ENCODE peak calls at places on chromosomes 5 and 9, in nine cellular contexts. E, Z, C, J, T, K, W, H and N are unnamed samples.

GRCh38 chr9:113299800-113300292 is 3.3 kb downstream of the RNF183 start:
- DNase-seq in W (no peak), T (no peak), Z (no peak), K (no peak), H (peak; percentile 73), E (peak; percentile 12), C (peak; percentile 51), J (peak; percentile 24), N (no peak)

GRCh38 chr5:39451293-39451692 is 26.5 kb upstream of the DAB2 start:
- DNase-seq in W (no peak), H (no peak), T (no peak), C (no peak), K (no peak), Z (no peak), E (no peak), J (no peak), N (no peak)

GRCh38 chr5:102818345-102818744 is 63.2 kb downstream of the PAM start:
- DNase-seq in Z (peak; percentile 27), T (no peak), J (no peak), C (no peak), H (no peak), K (no peak), E (no peak), W (no peak), N (no peak)

GRCh38 chr5:39266442-39266841 is 47.1 kb upstream of the FYB1 start:
- DNase-seq in J (no peak), T (no peak), K (no peak), H (no peak), C (no peak), W (no peak), E (no peak), Z (no peak), N (no peak)

GRCh38 chr5:151905639-151906038 is 19.0 kb downstream of the GLRA1 start:
- DNase-seq in T (no peak), H (no peak), W (no peak), C (no peak), K (no peak), J (no peak), E (no peak), Z (no peak), N (no peak)

GRCh38 chr5:147558131-147558730 is 48.4 kb upstream of the DPYSL3 start:
- DNase-seq in T (no peak), K (no peak), E (no peak), W (no peak), C (no peak), H (peak; percentile 80), Z (no peak), J (no peak), N (no peak)

GRCh38 chr9:91253488-91253887 is 108.2 kb downstream of the AUH start:
- DNase-seq in J (no peak), K (no peak), E (no peak), Z (no peak), T (no peak), C (peak; percentile 58), W (no peak), H (no peak), N (no peak)

GRCh38 chr5:116930628-116931027 is 356.0 kb upstream of the SEMA6A start:
- DNase-seq in T (no peak), Z (no peak), C (no peak), K (no peak), J (no peak), W (no peak), E (no peak), H (no peak), N (no peak)

GRCh38 chr9:115625954-115626353 is 508.0 kb upstream of the TNC start:
- DNase-seq in C (no peak), E (no peak), K (no peak), J (no peak), W (no peak), Z (no peak), H (no peak), T (no peak), N (no peak)

GRCh38 chr5:112183103-112183634 is 235.9 kb downstream of the EPB41L4A start:
- DNase-seq in Z (peak; percentile 58), C (no peak), J (no peak), K (no peak), T (no peak), H (peak; percentile 44), E (no peak), W (no peak), N (no peak)

GRCh38 chr5:114055810-114056476 is 305.9 kb upstream of the KCNN2 start:
- DNase-seq in K (no peak), Z (peak; percentile 56), W (peak; percentile 80), C (no peak), E (no peak), H (peak; percentile 1), T (no peak), J (no peak), N (peak; percentile 30)

GRCh38 chr5:172910828-172911627 is 48.2 kb upstream of the RPL26L1 start:
- DNase-seq in W (peak; percentile 89), J (peak; percentile 85), K (peak; percentile 43), H (peak; percentile 92), E (peak; percentile 81), C (peak; percentile 85), T (peak; percentile 94), Z (peak; percentile 31), N (peak; percentile 63)
- TF ChIP-seq CTCF in W (no peak), J (no peak), K (no peak), H (peak; percentile 53), E (no peak), C (peak; percentile 38), T (no peak), Z (peak; percentile 39), N (peak; percentile 37)

GRCh38 chr9:127815512-127816361 is 13.1 kb downstream of the FPGS start:
- DNase-seq in H (no peak), J (no peak), K (no peak), T (no peak), W (no peak), C (no peak), E (no peak), Z (no peak), N (no peak)

GRCh38 chr9:127812936-127813675 is 10.4 kb downstream of the FPGS start:
- DNase-seq in C (no peak), J (no peak), T (no peak), H (no peak), E (no peak), W (no peak), K (no peak), Z (no peak), N (no peak)

GRCh38 chr9:127814619-127815511 is 12.2 kb downstream of the FPGS start:
- DNase-seq in E (no peak), C (no peak), W (no peak), Z (no peak), H (no peak), T (no peak), K (no peak), J (no peak), N (no peak)

GRCh38 chr9:127812009-127812408 is 9.3 kb downstream of the FPGS start:
- DNase-seq in W (no peak), C (no peak), H (no peak), T (no peak), K (no peak), Z (no peak), E (no peak), J (no peak), N (no peak)

DNA sequence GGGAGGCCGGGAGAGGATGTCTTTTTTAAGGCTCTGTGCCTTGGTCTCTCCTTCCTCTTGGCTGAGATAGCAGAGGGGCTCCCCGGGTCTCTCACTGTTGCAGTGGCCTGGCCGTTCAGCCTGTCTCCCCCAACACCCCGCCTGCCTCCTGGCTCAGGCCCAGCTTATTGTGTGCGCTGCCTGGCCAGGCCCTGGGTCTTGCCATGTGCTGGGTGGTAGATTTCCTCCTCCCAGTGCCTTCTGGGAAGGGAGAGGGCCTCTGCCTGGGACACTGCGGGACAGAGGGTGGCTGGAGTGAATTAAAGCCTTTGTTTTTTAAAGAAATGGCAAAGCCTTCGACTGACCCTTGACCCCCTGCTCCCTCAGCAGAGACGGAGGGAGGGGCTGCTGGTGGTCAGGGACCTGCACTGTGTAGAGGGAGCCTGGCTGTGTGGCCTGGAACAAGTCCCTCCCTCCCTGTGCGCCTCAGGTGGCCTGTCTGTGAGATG is 11.1 kb downstream of the FPGS start:
- DNase-seq in H (no peak), Z (no peak), W (no peak), T (no peak), E (no peak), C (no peak), J (no peak), K (no peak), N (no peak)
- H3K36me3 ChIP-seq in H (peaks cover 18% of the 10 kb centered on the region), Z (no peaks in the 10 kb centered on the region), W (peaks cover 97% of the 10 kb centered on the region), T (peaks cover 71% of the 10 kb centered on the region), E (peaks cover 2% of the 10 kb centered on the region), C (no peaks in the 10 kb centered on the region), J (peaks cover 99% of the 10 kb centered on the region), K (peaks cover 61% of the 10 kb centered on the region), N (peaks cover 67% of the 10 kb centered on the region)

GRCh38 chr9:134408939-134409737 is 82.9 kb downstream of the RXRA start:
- DNase-seq in J (no peak), C (no peak), H (no peak), W (peak; percentile 91), Z (no peak), T (no peak), E (no peak), K (no peak), N (no peak)
- H3K4me1 ChIP-seq in J (peaks cover 98% of the 10 kb centered on the region), C (peaks cover 3% of the 10 kb centered on the region), H (peaks cover 5% of the 10 kb centered on the region), W (peaks cover 81% of the 10 kb centered on the region), Z (peaks cover 8% of the 10 kb centered on the region), T (peaks cover 100% of the 10 kb centered on the region), E (peaks cover 92% of the 10 kb centered on the region), K (peaks cover 57% of the 10 kb centered on the region), N (peaks cover 100% of the 10 kb centered on the region)

GRCh38 chr5:17964067-17964466 is 329.8 kb downstream of the TAF11L14 start:
- DNase-seq in E (no peak), H (no peak), C (no peak), K (no peak), J (no peak), T (no peak), W (no peak), Z (no peak), N (no peak)

DNA sequence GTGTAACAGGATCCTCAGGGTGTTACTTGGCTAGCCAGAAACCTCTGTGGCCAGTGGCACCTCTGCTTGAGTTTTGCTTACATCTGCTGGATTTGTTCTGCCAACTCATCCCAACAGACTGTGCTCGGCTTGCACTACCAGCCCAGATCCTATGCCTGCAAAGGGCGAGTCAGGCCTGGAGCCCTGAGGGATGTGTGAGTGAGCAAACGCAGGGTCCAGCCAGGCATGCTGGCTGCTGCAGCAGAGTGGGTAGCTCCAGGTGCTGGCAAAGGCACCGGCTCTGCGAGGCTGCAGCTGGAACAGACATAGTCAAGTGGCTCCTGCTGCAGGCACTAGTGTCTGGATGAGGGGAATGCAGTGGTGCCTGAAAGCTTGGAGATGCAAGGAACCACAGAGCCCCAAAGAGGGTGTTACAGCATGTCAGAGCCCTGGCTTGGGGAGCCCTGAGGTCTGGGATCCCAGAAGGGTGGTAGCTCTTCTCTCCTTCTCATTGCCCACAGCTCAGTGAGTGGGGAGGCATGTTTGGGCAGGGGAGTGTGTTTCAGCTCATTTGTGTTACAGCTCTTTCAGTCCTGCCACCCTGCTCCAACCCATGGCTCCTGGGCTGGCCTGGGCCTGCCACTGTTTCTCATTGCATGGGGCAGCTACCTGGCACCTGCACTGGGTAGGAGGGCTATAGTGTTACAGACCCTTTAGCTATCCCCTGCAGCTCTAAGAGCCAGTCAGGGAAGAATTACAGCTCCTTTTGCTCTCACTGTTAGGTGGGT is 332.6 kb downstream of the TAF11L14 start:
- DNase-seq in W (no peak), C (no peak), T (no peak), J (no peak), K (no peak), H (no peak), Z (no peak), E (no peak), N (no peak)
- TF ChIP-seq CTCF in W (no peak), C (no peak), T (no peak), J (no peak), K (no peak), H (no peak), Z (no peak), E (no peak), N (no peak)

GRCh38 chr9:111427186-111427585 is 57.0 kb downstream of the ECPAS start:
- DNase-seq in J (no peak), W (no peak), K (no peak), Z (no peak), T (no peak), C (no peak), H (peak; percentile 34), E (no peak), N (no peak)
- H3K36me3 ChIP-seq in J (peaks cover 83% of the 10 kb centered on the region), W (peaks cover 90% of the 10 kb centered on the region), K (peaks cover 15% of the 10 kb centered on the region), Z (no peaks in the 10 kb centered on the region), T (peaks cover 69% of the 10 kb centered on the region), C (no peaks in the 10 kb centered on the region), H (peaks cover 45% of the 10 kb centered on the region), E (no peaks in the 10 kb centered on the region), N (peaks cover 88% of the 10 kb centered on the region)